ENCODE peak calls at places on chromosomes 13 and 19, in nine cellular contexts. H is PC-3, Y is transverse colon, E is stomach, X is sigmoid colon, S is left ventricle myocardium inferior, J is fibroblast of villous mesenchyme, Q is GM23338, N is kidney epithelial cell. K is an unnamed sample.

GRCh38 chr19:49301165-49301865 is 23.7 kb downstream of the SLC6A16 start:
- DNase-seq in Y (peak), H (peak), E (peak), J (peak), Q (peak), N (peak), S (peak), X (peak), K (peak)

GRCh38 chr19:16258440-16258903 is 60.8 kb downstream of the AP1M1 start:
- DNase-seq in J (no peak), H (no peak), X (peak), S (peak), N (no peak), Q (no peak), E (peak), Y (peak), K (no peak)

GRCh38 chr19:3119071-3119781 is 16.6 kb upstream of the GNA15 start:
- DNase-seq in J (no peak), N (no peak), Y (no peak), E (no peak), X (no peak), H (no peak), Q (no peak), S (no peak), K (no peak)

GRCh38 chr19:50334741-50335421 is 5.7 kb upstream of the KCNC3 start:
- DNase-seq in E (no peak), Y (no peak), H (no peak), X (no peak), N (no peak), Q (no peak), S (no peak), J (no peak), K (no peak)

GRCh38 chr19:46393456-46394397 is 19.6 kb downstream of the CCDC8 start:
- DNase-seq in X (peak), J (no peak), Y (no peak), H (no peak), E (no peak), N (no peak), S (no peak), Q (no peak), K (no peak)

GRCh38 chr19:662207-662961 is 630 bp downstream of the RNF126 start:
- DNase-seq in H (peak), E (peak), S (no peak), X (peak), Q (peak), J (peak), N (no peak), Y (peak), K (peak)

GRCh38 chr13:109479991-109480696 is 306.2 kb downstream of the IRS2 start:
- DNase-seq in H (peak), J (peak), Y (no peak), N (no peak), X (no peak), Q (no peak), E (peak), S (no peak), K (no peak)

GRCh38 chr19:47135156-47135555 is 4.5 kb downstream of the SAE1 start:
- DNase-seq in Y (no peak), X (no peak), S (no peak), Q (no peak), N (no peak), J (no peak), H (no peak), E (no peak), K (no peak)

GRCh38 chr19:58009666-58010301 is 7.2 kb upstream of the ZNF606 start:
- DNase-seq in Y (peak), N (peak), J (peak), S (peak), E (peak), H (peak), X (peak), Q (peak), K (peak)

GRCh38 chr13:34207334-34207733 is 389.4 kb downstream of the RFC3 start:
- DNase-seq in X (no peak), S (peak), Q (no peak), H (peak), Y (no peak), E (no peak), J (peak), N (no peak), K (no peak)

GRCh38 chr19:342801-343421 is 1.7 kb downstream of the MIER2 start:
- DNase-seq in Y (peak), Q (no peak), X (peak), S (peak), H (peak), J (peak), E (peak), N (peak), K (no peak)

GRCh38 chr19:19338082-19338481 is 17.5 kb downstream of the MAU2 start:
- DNase-seq in Q (no peak), X (no peak), N (no peak), J (no peak), E (no peak), Y (no peak), S (no peak), H (peak), K (no peak)

GRCh38 chr13:113624235-113624587 is 33.8 kb downstream of the ATP4B start:
- DNase-seq in S (no peak), Q (no peak), X (no peak), Y (no peak), H (no peak), J (no peak), E (no peak), N (no peak), K (no peak)

GRCh38 chr13:35826626-35827254 is 304.4 kb downstream of the DCLK1 start:
- DNase-seq in Y (no peak), S (no peak), X (no peak), E (no peak), J (no peak), H (no peak), N (no peak), Q (peak), K (no peak)
- TF ChIP-seq CTCF in Y (no peak), S (peak), X (no peak), E (no peak), J (no peak), H (peak), N (peak), Q (peak), K (peak)

DNA sequence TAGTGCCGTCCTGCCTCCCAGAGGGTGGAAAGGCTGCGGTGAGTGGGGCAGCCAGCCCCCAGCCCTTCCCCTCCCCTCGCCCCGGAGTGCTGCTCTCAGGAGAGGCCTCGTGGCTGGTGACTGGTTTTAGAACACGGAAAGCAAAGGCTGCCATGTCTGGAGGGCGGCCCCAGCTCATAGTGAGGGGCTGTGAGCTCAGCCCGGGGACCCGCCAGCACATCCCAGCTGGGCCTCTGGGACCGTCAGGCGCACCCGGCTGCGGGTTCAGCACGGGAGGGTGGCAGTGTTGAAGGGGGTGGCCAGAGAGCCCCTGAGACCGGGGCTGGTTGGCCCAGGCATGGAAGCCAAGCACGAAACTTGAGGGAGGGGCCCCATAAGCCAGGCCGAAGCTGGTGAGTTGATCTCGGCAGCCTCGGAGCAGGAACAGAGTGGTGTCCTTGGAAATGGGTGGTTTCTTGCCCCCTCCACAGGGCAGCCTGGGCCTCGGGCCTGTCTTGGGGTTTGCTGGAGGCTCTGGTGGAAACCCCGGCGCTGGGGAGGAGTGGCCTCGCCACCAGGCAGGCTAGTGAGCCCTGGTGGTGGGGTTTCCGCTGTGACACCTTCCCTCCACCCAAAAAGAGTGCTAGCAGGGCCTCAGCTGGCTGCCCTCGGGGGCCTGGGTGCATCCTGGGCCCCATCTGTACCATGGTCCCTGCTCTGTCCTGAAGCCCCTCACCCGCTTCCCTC is 157.7 kb downstream of the KDM4B start:
- DNase-seq in N (no peak), J (no peak), H (no peak), E (no peak), S (no peak), Q (no peak), X (no peak), Y (no peak), K (no peak)
- H3K4me3 ChIP-seq in N (no peak), J (no peak), H (no peak), E (no peak), S (no peak), Q (no peak), X (no peak), Y (no peak), K (no peak)

GRCh38 chr19:41767105-41767504 is 11.8 kb downstream of the CEACAM6 start:
- DNase-seq in Y (no peak), Q (no peak), H (no peak), X (no peak), E (no peak), J (no peak), S (no peak), N (no peak), K (no peak)

GRCh38 chr19:41771410-41771809 is 16.1 kb downstream of the CEACAM6 start:
- DNase-seq in X (no peak), E (no peak), S (no peak), J (no peak), H (no peak), N (no peak), Y (no peak), Q (no peak), K (no peak)

GRCh38 chr19:41774515-41774980 is 19.2 kb downstream of the CEACAM6 start:
- DNase-seq in E (peak), H (peak), Y (peak), J (no peak), S (no peak), Q (no peak), X (no peak), N (peak), K (no peak)

GRCh38 chr19:41769608-41770007 is 14.3 kb downstream of the CEACAM6 start:
- DNase-seq in E (no peak), J (no peak), N (no peak), H (no peak), X (no peak), S (no peak), Q (no peak), Y (no peak), K (no peak)
- TF ChIP-seq CTCF in E (no peak), J (no peak), N (no peak), H (no peak), X (no peak), S (no peak), Q (no peak), Y (no peak), K (no peak)

GRCh38 chr13:98476106-98476505 is 100.8 kb downstream of the STK24 start:
- DNase-seq in Y (no peak), N (no peak), S (no peak), X (no peak), J (no peak), H (no peak), Q (peak), E (no peak), K (no peak)
- H3K4me3 ChIP-seq in Y (no peak), N (no peak), S (no peak), X (no peak), J (no peak), H (peak), Q (peak), E (no peak), K (no peak)